ENCODE peak calls at places on chromosomes 12 and 14, in four cellular contexts. One of them, this sample, is unnamed.

GRCh38 chr12:49843411-49843810 is 505 bp upstream of the BCDIN3D start:
- DNase-seq in WTC11: no peak
- DNase-seq in HepG2: no peak
- DNase-seq in K562: no peak
- DNase-seq in this sample: no peak

GRCh38 chr12:122265433-122265832 is 861 bp downstream of the VPS33A start:
- DNase-seq in HepG2: no peak
- DNase-seq in WTC11: no peak
- DNase-seq in K562: peak
- DNase-seq in this sample: no peak

GRCh38 chr12:12210983-12211382 is 55.9 kb downstream of the LRP6 start:
- DNase-seq in K562: no peak
- DNase-seq in HepG2: no peak
- DNase-seq in WTC11: no peak
- DNase-seq in this sample: no peak

GRCh38 chr14:99214701-99215100 is 57.3 kb downstream of the BCL11B start:
- DNase-seq in WTC11: no peak
- DNase-seq in HepG2: no peak
- DNase-seq in K562: no peak
- DNase-seq in this sample: no peak

GRCh38 chr12:93706824-93707223 is 29.6 kb downstream of the CRADD start:
- DNase-seq in K562: no peak
- DNase-seq in HepG2: no peak
- DNase-seq in WTC11: no peak
- DNase-seq in this sample: no peak

GRCh38 chr12:57521475-57522018 is 1.1 kb upstream of the MBD6 start:
- DNase-seq in HepG2: peak
- DNase-seq in K562: peak
- DNase-seq in WTC11: peak
- DNase-seq in this sample: no peak

GRCh38 chr12:90086281-90086680 is 377.6 kb upstream of the ATP2B1 start:
- DNase-seq in HepG2: no peak
- DNase-seq in K562: no peak
- DNase-seq in WTC11: no peak
- DNase-seq in this sample: no peak

GRCh38 chr12:69046920-69047319 is 113.9 kb upstream of the CPM start:
- DNase-seq in HepG2: no peak
- DNase-seq in K562: no peak
- DNase-seq in WTC11: no peak
- DNase-seq in this sample: no peak

GRCh38 chr14:39310071-39310470 is 76.4 kb downstream of the MIA2 start:
- DNase-seq in K562: no peak
- DNase-seq in HepG2: no peak
- DNase-seq in WTC11: no peak
- DNase-seq in this sample: no peak

GRCh38 chr12:82671673-82672195 is 15.0 kb upstream of the TMTC2 start:
- DNase-seq in K562: no peak
- DNase-seq in WTC11: no peak
- DNase-seq in HepG2: no peak
- DNase-seq in this sample: no peak

GRCh38 chr12:133038310-133038709 is 1.0 kb downstream of the ZNF84 start:
- DNase-seq in HepG2: no peak
- DNase-seq in K562: no peak
- DNase-seq in WTC11: no peak
- DNase-seq in this sample: no peak

GRCh38 chr12:120394483-120395367 is 25.8 kb upstream of the MSI1 start:
- DNase-seq in WTC11: peak
- DNase-seq in HepG2: no peak
- DNase-seq in K562: no peak
- DNase-seq in this sample: no peak

GRCh38 chr14:74510211-74510931 is 16.8 kb downstream of the ISCA2 start:
- DNase-seq in HepG2: peak
- DNase-seq in K562: no peak
- DNase-seq in WTC11: peak
- DNase-seq in this sample: no peak

GRCh38 chr12:108766294-108766693 is 35.0 kb upstream of the CORO1C start:
- DNase-seq in HepG2: no peak
- DNase-seq in WTC11: no peak
- DNase-seq in K562: no peak
- DNase-seq in this sample: no peak

GRCh38 chr12:84497819-84498218 is 414.8 kb downstream of the SLC6A15 start:
- DNase-seq in HepG2: peak
- DNase-seq in WTC11: no peak
- DNase-seq in K562: no peak
- DNase-seq in this sample: peak

GRCh38 chr12:86710110-86710509 is 453.9 kb upstream of the MGAT4C start:
- DNase-seq in HepG2: no peak
- DNase-seq in WTC11: no peak
- DNase-seq in K562: no peak
- DNase-seq in this sample: no peak

GRCh38 chr14:29352681-29353080 is 575.0 kb downstream of the PRKD1 start:
- DNase-seq in K562: no peak
- DNase-seq in HepG2: no peak
- DNase-seq in WTC11: no peak
- DNase-seq in this sample: no peak

GRCh38 chr12:56193025-56193578 is 3.8 kb upstream of the SMARCC2 start:
- DNase-seq in WTC11: peak
- DNase-seq in K562: peak
- DNase-seq in HepG2: peak
- DNase-seq in this sample: peak

GRCh38 chr12:131454418-131455217 is 256.3 kb upstream of the SFSWAP start:
- DNase-seq in HepG2: peak
- DNase-seq in K562: peak
- DNase-seq in WTC11: peak
- DNase-seq in this sample: peak

GRCh38 chr14:76201162-76201561 is 49.4 kb downstream of the GPATCH2L start:
- DNase-seq in WTC11: no peak
- DNase-seq in HepG2: no peak
- DNase-seq in K562: no peak
- DNase-seq in this sample: no peak

GRCh38 chr12:50599366-50600095 is 94.7 kb downstream of the DIP2B start:
- DNase-seq in K562: no peak
- DNase-seq in WTC11: no peak
- DNase-seq in HepG2: no peak
- DNase-seq in this sample: no peak

GRCh38 chr14:70555890-70556289 is 21.1 kb upstream of the ADAM20 start:
- DNase-seq in K562: no peak
- DNase-seq in HepG2: no peak
- DNase-seq in WTC11: peak
- DNase-seq in this sample: no peak

GRCh38 chr14:68911594-68912227 is 67.4 kb downstream of the ACTN1 start:
- DNase-seq in WTC11: peak
- DNase-seq in K562: peak
- DNase-seq in HepG2: peak
- DNase-seq in this sample: peak

GRCh38 chr14:96275182-96276112 is 19.4 kb downstream of the BDKRB1 start:
- DNase-seq in WTC11: peak
- DNase-seq in HepG2: peak
- DNase-seq in K562: peak
- DNase-seq in this sample: peak

GRCh38 chr12:28966049-28966778 is 182.9 kb upstream of the FAR2 start:
- DNase-seq in HepG2: no peak
- DNase-seq in K562: no peak
- DNase-seq in WTC11: no peak
- DNase-seq in this sample: no peak

GRCh38 chr12:89880695-89881350 is 172.2 kb upstream of the ATP2B1 start:
- DNase-seq in WTC11: no peak
- DNase-seq in HepG2: no peak
- DNase-seq in K562: no peak
- DNase-seq in this sample: no peak

GRCh38 chr14:101063121-101063520 is 159.6 kb upstream of the RTL1 start:
- DNase-seq in HepG2: no peak
- DNase-seq in K562: no peak
- DNase-seq in WTC11: no peak
- DNase-seq in this sample: no peak

GRCh38 chr12:14256139-14256538 is 109.3 kb upstream of the ATF7IP start:
- DNase-seq in K562: no peak
- DNase-seq in WTC11: no peak
- DNase-seq in HepG2: no peak
- DNase-seq in this sample: no peak

GRCh38 chr12:131738196-131738595 is 27.3 kb downstream of the SFSWAP start:
- DNase-seq in WTC11: no peak
- DNase-seq in HepG2: no peak
- DNase-seq in K562: no peak
- DNase-seq in this sample: no peak

GRCh38 chr12:107329569-107330324 is 236.4 kb upstream of the CRY1 start:
- DNase-seq in HepG2: no peak
- DNase-seq in WTC11: no peak
- DNase-seq in K562: no peak
- DNase-seq in this sample: no peak

GRCh38 chr12:130334399-130334798 is 3.3 kb upstream of the PIWIL1 start:
- DNase-seq in WTC11: no peak
- DNase-seq in K562: no peak
- DNase-seq in HepG2: no peak
- DNase-seq in this sample: no peak

GRCh38 chr12:130337476-130338303 is at the start of gene PIWIL1:
- DNase-seq in K562: no peak
- DNase-seq in HepG2: no peak
- DNase-seq in WTC11: no peak
- DNase-seq in this sample: no peak

GRCh38 chr12:130336723-130337475 is 788 bp upstream of the PIWIL1 start:
- DNase-seq in WTC11: no peak
- DNase-seq in HepG2: no peak
- DNase-seq in K562: no peak
- DNase-seq in this sample: no peak

GRCh38 chr12:130334937-130335336 is 2.8 kb upstream of the PIWIL1 start:
- DNase-seq in K562: peak
- DNase-seq in WTC11: no peak
- DNase-seq in HepG2: no peak
- DNase-seq in this sample: no peak

DNA sequence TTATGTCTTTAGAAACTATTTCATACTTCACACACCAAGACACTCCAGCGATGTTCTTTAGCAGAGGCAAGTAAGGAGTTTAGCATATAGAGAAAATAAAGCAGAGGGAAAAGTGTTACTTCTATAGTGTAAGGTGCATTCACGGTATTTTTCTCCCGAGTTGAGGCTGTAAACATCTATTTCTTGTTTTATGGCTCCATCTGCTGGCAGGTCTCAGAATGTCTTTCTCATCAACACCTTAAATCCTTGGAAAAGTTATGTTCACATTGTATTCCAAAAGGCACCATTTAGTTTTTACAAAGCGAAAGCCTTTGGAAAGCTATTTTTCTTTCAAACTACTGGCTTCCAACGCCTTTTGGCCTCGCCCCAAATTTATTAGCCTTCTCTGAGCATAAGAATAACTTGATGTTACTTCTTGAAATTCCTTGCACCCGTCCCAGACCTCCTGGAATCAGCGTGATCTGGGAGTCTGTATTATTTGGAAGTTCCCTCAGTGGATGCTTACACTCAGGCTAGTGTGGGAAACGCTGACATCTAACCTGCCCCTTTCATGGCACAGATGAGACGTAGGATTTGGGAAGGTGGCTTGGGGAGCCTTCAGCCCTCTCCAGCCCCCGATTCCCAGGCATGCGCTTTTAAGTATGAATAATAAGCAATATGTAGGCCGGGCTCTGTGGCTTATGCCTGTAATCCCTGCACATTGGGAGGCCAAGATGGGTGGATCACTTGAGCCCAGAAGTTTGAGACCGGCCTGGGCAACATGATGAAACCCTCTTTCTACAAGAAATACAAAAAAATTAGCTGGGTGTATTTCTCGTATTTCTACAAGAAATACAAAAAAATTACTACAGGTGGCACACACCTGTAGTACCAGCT is 1.9 kb upstream of the PIWIL1 start:
- DNase-seq in HepG2: peak
- DNase-seq in K562: peak
- DNase-seq in WTC11: no peak
- DNase-seq in this sample: peak
- TF ChIP-seq ELF4 in HepG2: no peak
- TF ChIP-seq ELF4 in K562: no peak
- TF ChIP-seq ELF4 in WTC11: no peak
- TF ChIP-seq ELF4 in this sample: no peak

DNA sequence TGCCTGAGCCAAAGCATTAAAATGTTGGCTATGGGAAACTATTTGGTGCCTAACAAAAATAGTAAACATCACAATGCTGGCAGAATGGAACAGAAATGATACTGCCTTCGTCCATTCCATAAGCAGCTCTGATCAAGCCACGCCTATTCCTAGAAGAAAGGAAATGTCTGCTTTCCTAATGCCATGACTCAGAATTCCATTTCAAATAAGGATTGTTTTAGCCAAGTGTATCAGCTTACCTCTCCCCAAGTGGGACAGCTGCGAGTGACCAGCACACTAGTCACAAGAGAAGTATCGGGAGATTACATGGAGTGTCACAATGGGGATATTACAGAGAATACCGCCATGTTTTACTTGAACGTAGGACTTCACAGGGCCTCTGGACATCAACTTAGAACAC is 38.7 kb downstream of the GLT8D2 start:
- DNase-seq in K562: peak
- DNase-seq in HepG2: no peak
- DNase-seq in WTC11: no peak
- DNase-seq in this sample: no peak
- TF ChIP-seq ELF4 in K562: no peak
- TF ChIP-seq ELF4 in HepG2: no peak
- TF ChIP-seq ELF4 in WTC11: no peak
- TF ChIP-seq ELF4 in this sample: no peak

GRCh38 chr12:46893429-46893828 is 67.6 kb upstream of the SLC38A4 start:
- DNase-seq in WTC11: no peak
- DNase-seq in HepG2: no peak
- DNase-seq in K562: no peak
- DNase-seq in this sample: no peak

GRCh38 chr12:46892887-46893286 is 67.1 kb upstream of the SLC38A4 start:
- DNase-seq in WTC11: no peak
- DNase-seq in HepG2: no peak
- DNase-seq in K562: no peak
- DNase-seq in this sample: no peak

GRCh38 chr12:46888568-46888967 is 62.8 kb upstream of the SLC38A4 start:
- DNase-seq in K562: no peak
- DNase-seq in WTC11: no peak
- DNase-seq in HepG2: no peak
- DNase-seq in this sample: no peak

GRCh38 chr12:46892034-46892705 is 66.4 kb upstream of the SLC38A4 start:
- DNase-seq in HepG2: no peak
- DNase-seq in K562: no peak
- DNase-seq in WTC11: no peak
- DNase-seq in this sample: no peak

DNA sequence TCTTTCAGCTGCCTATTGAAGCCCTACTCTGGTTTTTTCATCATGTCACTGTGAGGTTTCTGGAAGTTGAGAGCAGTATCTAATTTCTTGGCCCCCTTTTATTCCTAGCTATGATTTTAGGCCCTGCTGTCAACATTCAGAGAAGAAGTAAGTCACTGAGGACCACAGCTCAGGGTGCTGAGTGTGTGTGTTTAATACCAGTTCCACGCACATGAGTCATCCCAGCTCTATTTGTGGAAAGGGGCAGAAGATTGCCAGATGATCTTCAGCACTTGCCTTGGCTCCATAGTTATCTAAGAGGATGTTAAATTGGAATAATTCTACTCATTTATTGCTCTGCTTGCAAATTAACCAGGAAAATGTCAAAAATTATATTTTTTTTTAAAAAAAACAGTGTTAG is 65.5 kb upstream of the SLC38A4 start:
- DNase-seq in HepG2: no peak
- DNase-seq in WTC11: no peak
- DNase-seq in K562: no peak
- DNase-seq in this sample: no peak
- TF ChIP-seq ELF4 in HepG2: no peak
- TF ChIP-seq ELF4 in WTC11: no peak
- TF ChIP-seq ELF4 in K562: no peak
- TF ChIP-seq ELF4 in this sample: no peak

GRCh38 chr14:23061995-23062394 is 4.7 kb upstream of the CDH24 start:
- DNase-seq in K562: no peak
- DNase-seq in WTC11: no peak
- DNase-seq in HepG2: peak
- DNase-seq in this sample: no peak
- TF ChIP-seq ELF4 in K562: no peak
- TF ChIP-seq ELF4 in WTC11: no peak
- TF ChIP-seq ELF4 in HepG2: no peak
- TF ChIP-seq ELF4 in this sample: no peak

This sample was measured in HEK293T.